ENCODE peak calls at places on chromosomes 7 and 10, in five cellular contexts. K is dorsolateral prefrontal cortex, S is spleen, C is left ventricle myocardium inferior, H is cardiac fibroblast. Y is an unnamed sample.
A peak's percentile ranks its signal among the peaks of the same experiment; 100 is the strongest.

GRCh38 chr10:32983333-32983909 is 25.4 kb upstream of the ITGB1 start:
- DNase-seq in C (no peak), K (no peak), S (no peak), H (peak; percentile 85), Y (peak; percentile 82)

GRCh38 chr7:142805350-142806020 is 34.7 kb downstream of the PRSS2 start:
- DNase-seq in K (no peak), H (no peak), S (no peak), C (no peak), Y (no peak)

GRCh38 chr7:149855368-149856305 is 17.5 kb downstream of the ZNF862 start:
- DNase-seq in H (peak; percentile 54), K (no peak), S (no peak), C (no peak), Y (no peak)

GRCh38 chr7:100490483-100491191 is 6.9 kb downstream of the NYAP1 start:
- DNase-seq in K (no peak), H (no peak), C (no peak), S (no peak), Y (no peak)

GRCh38 chr7:28296571-28297483 is 115.5 kb upstream of the CREB5 start:
- DNase-seq in C (peak; percentile 21), K (no peak), H (peak; percentile 45), S (no peak), Y (no peak)

GRCh38 chr10:125123363-125124113 is 36.8 kb downstream of the CTBP2 start:
- DNase-seq in H (peak; percentile 89), K (peak; percentile 75), S (peak; percentile 76), C (peak; percentile 89), Y (peak; percentile 88)

GRCh38 chr10:17891435-17891834 is 60.3 kb upstream of the SLC39A12 start:
- DNase-seq in C (no peak), S (no peak), H (no peak), K (no peak), Y (no peak)

GRCh38 chr10:31836569-31837406 is 91.8 kb downstream of the ARHGAP12 start:
- DNase-seq in C (no peak), H (peak; percentile 62), S (no peak), K (peak; percentile 14), Y (no peak)

GRCh38 chr10:74314166-74314565 is 163.1 kb downstream of the ADK start:
- DNase-seq in H (peak; percentile 13), K (no peak), S (no peak), C (no peak), Y (no peak)

GRCh38 chr7:20744913-20745587 is 41.6 kb downstream of the SP8 start:
- DNase-seq in K (no peak), H (no peak), S (no peak), C (no peak), Y (no peak)

GRCh38 chr7:28542410-28542809 is 130.1 kb downstream of the CREB5 start:
- DNase-seq in S (no peak), H (no peak), K (no peak), C (no peak), Y (no peak)

GRCh38 chr7:96414931-96415292 is 93.0 kb upstream of the SLC25A13 start:
- DNase-seq in H (peak; percentile 34), K (peak; percentile 68), S (no peak), C (no peak), Y (no peak)

GRCh38 chr7:97871659-97872024 is 566 bp downstream of the ASNS start:
- DNase-seq in H (no peak), S (no peak), C (no peak), K (no peak), Y (no peak)

GRCh38 chr10:50416181-50416824 is 165.0 kb upstream of the ASAH2 start:
- DNase-seq in S (no peak), H (peak; percentile 41), C (no peak), K (no peak), Y (no peak)

GRCh38 chr10:12348341-12348869 is 942 bp upstream of the CAMK1D start:
- DNase-seq in H (no peak), C (no peak), K (no peak), S (no peak), Y (no peak)

GRCh38 chr7:117274951-117275350 is 47.9 kb downstream of the WNT2 start:
- DNase-seq in S (no peak), K (no peak), H (no peak), C (no peak), Y (no peak)

GRCh38 chr7:28400838-28401360 is 11.4 kb upstream of the CREB5 start:
- DNase-seq in H (no peak), C (no peak), K (no peak), S (no peak), Y (no peak)

GRCh38 chr10:118911361-118911760 is 118.2 kb upstream of the NANOS1 start:
- DNase-seq in S (no peak), K (no peak), H (peak; percentile 64), C (no peak), Y (no peak)

GRCh38 chr10:16440396-16441105 is 3.7 kb downstream of the PTER start:
- DNase-seq in S (no peak), H (peak; percentile 11), C (no peak), K (no peak), Y (no peak)
- H3K4me3 ChIP-seq in S (no peak overlapping the region), H (no peak overlapping the region), C (no peak overlapping the region), K (no peak overlapping the region), Y (no peak overlapping the region)

DNA sequence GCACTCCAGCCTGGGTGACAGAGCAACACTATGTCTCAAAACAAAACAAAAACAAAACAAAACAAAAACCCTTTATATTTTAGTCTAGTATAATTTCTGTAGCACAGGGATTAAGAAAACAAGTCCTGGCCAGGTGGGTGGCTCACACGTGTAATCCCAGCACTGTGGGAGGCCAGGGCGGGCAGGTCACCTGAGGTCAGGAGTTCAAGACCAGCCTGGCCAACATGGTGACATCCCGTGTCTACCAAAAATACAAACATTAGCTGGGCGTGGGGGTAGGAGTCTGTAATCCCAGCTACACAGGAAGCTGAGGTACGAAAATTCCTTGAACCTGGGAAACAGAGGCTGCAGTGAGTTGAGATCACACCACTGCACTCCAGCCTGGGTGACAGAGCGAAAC is 23.2 kb upstream of the ASL start:
- DNase-seq in C (no peak), S (no peak), K (no peak), H (no peak), Y (no peak)
- H3K4me3 ChIP-seq in C (no peak overlapping the region), S (no peak overlapping the region), K (no peak overlapping the region), H (no peak overlapping the region), Y (no peak overlapping the region)

DNA sequence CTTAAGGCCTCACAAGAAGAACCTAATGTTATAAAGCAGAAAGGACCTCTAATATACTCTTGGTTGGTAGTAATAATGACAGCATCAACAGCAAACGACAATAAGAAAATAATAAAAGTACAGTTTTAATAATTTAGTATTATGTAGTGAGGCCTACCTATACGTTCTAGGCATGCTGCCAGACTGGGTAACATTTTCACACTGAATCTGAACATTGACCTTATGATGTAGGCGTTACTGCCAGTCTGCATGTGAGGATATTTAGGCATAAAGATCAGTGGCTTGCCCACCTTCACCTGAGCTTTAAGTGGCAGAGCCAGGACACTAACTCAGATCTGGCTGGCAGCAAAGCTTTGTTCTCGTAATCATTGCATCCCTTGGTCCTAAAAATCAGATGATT is 2.5 kb downstream of the FGL2 start:
- DNase-seq in K (no peak), C (no peak), S (no peak), H (no peak), Y (no peak)
- H3K4me3 ChIP-seq in K (peak overlapping the region; percentile 62), C (peak overlapping the region; percentile 68), S (peak overlapping the region; percentile 50), H (no peak overlapping the region), Y (no peak overlapping the region)

GRCh38 chr10:62049815-62050626 is 148.5 kb downstream of the ARID5B start:
- DNase-seq in S (no peak), K (no peak), H (peak; percentile 47), C (no peak), Y (no peak)

GRCh38 chr10:62048919-62049636 is 147.6 kb downstream of the ARID5B start:
- DNase-seq in K (peak; percentile 94), C (peak; percentile 82), S (peak; percentile 83), H (peak; percentile 98), Y (no peak)

GRCh38 chr10:62052276-62052675 is 150.8 kb downstream of the ARID5B start:
- DNase-seq in S (no peak), H (peak; percentile 33), C (no peak), K (no peak), Y (no peak)

GRCh38 chr10:62050941-62051433 is 149.5 kb downstream of the ARID5B start:
- DNase-seq in C (peak; percentile 34), H (peak; percentile 95), K (no peak), S (no peak), Y (no peak)

GRCh38 chr10:62050627-62050924 is 149.1 kb downstream of the ARID5B start:
- DNase-seq in C (no peak), H (no peak), S (no peak), K (no peak), Y (no peak)
- H3K4me3 ChIP-seq in C (peak overlapping the region; percentile 68), H (peak overlapping the region; percentile 67), S (peak overlapping the region; percentile 38), K (peak overlapping the region; percentile 69), Y (peak overlapping the region; percentile 76)

DNA sequence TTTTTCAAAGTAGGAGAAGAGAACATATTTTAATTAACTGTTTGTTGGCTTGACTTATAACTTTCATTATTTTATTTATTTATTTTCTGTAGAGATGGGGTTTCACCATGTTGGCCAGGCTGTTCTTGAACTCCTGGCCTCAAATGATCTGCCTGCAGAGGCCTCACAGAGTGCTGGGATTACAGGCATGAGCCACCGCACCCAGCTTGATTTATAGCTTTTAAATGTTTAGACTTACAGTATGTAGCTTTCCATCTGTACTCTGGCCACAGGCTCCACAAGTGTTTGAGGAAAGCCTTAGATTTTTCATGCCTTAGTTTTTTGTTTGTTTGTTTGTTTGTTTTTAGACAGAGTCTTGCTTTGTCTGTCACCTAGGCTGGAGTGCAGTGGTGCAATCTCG is 72.7 kb upstream of the IFRD1 start:
- DNase-seq in K (no peak), C (no peak), H (no peak), S (no peak), Y (no peak)
- H3K4me3 ChIP-seq in K (no peak overlapping the region), C (no peak overlapping the region), H (no peak overlapping the region), S (no peak overlapping the region), Y (no peak overlapping the region)

DNA sequence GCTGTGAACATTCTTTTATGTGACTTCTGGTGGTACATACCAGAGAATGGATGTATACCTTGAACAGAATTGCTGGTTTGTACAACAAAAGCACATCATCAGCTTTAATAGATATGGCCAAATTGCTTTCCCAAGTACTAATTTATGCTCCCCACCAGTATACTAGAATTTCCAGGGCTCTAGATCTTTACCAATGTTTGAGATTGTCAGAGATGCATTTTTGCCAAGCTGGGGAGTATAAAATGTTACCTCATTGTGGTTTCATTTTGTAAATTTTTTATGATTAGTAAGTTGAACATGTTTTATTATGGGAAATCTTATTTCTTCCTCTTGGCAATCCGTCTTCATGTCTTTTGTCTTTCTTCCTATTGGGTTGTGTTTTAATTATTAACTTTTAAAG is 179.9 kb upstream of the TMEM106B start:
- DNase-seq in S (no peak), K (no peak), H (no peak), C (no peak), Y (no peak)
- H3K4me3 ChIP-seq in S (no peak overlapping the region), K (no peak overlapping the region), H (no peak overlapping the region), C (no peak overlapping the region), Y (no peak overlapping the region)

DNA sequence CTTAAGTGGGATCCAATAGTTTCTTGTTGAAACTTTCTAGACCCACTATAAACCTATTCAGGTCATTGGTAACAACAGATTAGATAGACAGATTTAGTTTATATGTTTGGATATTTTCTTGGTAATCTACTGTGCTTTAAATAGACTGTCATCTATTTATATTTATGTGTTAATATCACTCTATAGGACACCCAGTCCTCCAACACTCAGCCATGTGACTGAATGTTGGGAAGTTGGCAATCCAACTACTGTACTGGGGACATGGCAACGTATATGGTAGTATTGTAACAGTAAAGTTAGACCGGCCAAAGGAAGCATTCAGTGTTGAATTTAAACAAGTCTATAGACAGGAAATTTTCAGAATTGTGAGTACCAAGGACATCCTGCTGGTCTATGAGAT is 42.6 kb upstream of the HECTD2 start:
- DNase-seq in H (no peak), K (no peak), C (no peak), S (no peak), Y (no peak)
- H3K4me3 ChIP-seq in H (no peak overlapping the region), K (no peak overlapping the region), C (no peak overlapping the region), S (no peak overlapping the region), Y (no peak overlapping the region)